ENCODE peak calls at places on chromosomes 2 and 18, in ten cellular contexts. U, Z, H, I, Y, T, K, D, C and S are unnamed samples.

GRCh38 chr2:170313636-170314348 is 135.8 kb downstream of the MYO3B start:
- DNase-seq in U (no peak), Z (no peak), H (no peak), I (no peak), Y (no peak), T (no peak), K (no peak), D (no peak), C (no peak), S (no peak)

GRCh38 chr2:165268751-165269150 is 29.5 kb downstream of the SCN2A start:
- DNase-seq in U (no peak), Z (no peak), H (no peak), I (no peak), Y (no peak), T (no peak), K (no peak), D (no peak), C (no peak), S (no peak)

GRCh38 chr2:73089270-73090030 is 17.9 kb upstream of the SFXN5 start:
- DNase-seq in U (no peak), Z (peak; percentile 58), H (peak; percentile 96), I (no peak), Y (no peak), T (peak; percentile 97), K (peak; percentile 97), D (peak; percentile 98), C (peak; percentile 83), S (peak; percentile 90)

GRCh38 chr2:143901185-143901842 is 618.6 kb downstream of the ZEB2 start:
- DNase-seq in U (no peak), Z (no peak), H (peak; percentile 70), I (no peak), Y (peak; percentile 6), T (peak; percentile 54), K (peak; percentile 74), D (peak; percentile 66), C (no peak), S (peak; percentile 22)

GRCh38 chr18:12585218-12585617 is 72.7 kb downstream of the SPIRE1 start:
- DNase-seq in U (no peak), Z (no peak), H (no peak), I (no peak), Y (no peak), T (no peak), K (no peak), D (no peak), C (no peak), S (no peak)

GRCh38 chr2:95061601-95062183 is 36.2 kb downstream of the MAL start:
- DNase-seq in U (no peak), Z (no peak), H (no peak), I (no peak), Y (no peak), T (no peak), K (no peak), D (no peak), C (no peak), S (no peak)

GRCh38 chr2:222982010-222982908 is 69.7 kb upstream of the KCNE4 start:
- DNase-seq in U (no peak), Z (peak; percentile 19), H (peak; percentile 91), I (peak; percentile 57), Y (peak; percentile 1), T (peak; percentile 81), K (peak; percentile 76), D (peak; percentile 71), C (no peak), S (peak; percentile 67)

GRCh38 chr2:235027558-235028214 is 75.9 kb downstream of the SH3BP4 start:
- DNase-seq in U (no peak), Z (no peak), H (peak; percentile 70), I (no peak), Y (no peak), T (peak; percentile 83), K (peak; percentile 83), D (peak; percentile 49), C (peak; percentile 30), S (peak; percentile 30)

GRCh38 chr18:45541421-45541820 is 73.9 kb upstream of the SLC14A2 start:
- DNase-seq in U (no peak), Z (no peak), H (no peak), I (no peak), Y (no peak), T (no peak), K (no peak), D (no peak), C (no peak), S (no peak)

GRCh38 chr2:225411452-225411851 is 11.9 kb downstream of the NYAP2 start:
- DNase-seq in U (no peak), Z (no peak), H (no peak), I (no peak), Y (no peak), T (no peak), K (no peak), D (no peak), C (no peak), S (no peak)

GRCh38 chr18:79944126-79944731 is 7.2 kb downstream of the SLC66A2 start:
- DNase-seq in U (no peak), Z (no peak), H (peak; percentile 65), I (no peak), Y (peak; percentile 40), T (no peak), K (no peak), D (no peak), C (no peak), S (no peak)

GRCh38 chr2:43265006-43265770 is 38.8 kb upstream of the ZFP36L2 start:
- DNase-seq in U (no peak), Z (peak; percentile 72), H (peak; percentile 89), I (no peak), Y (no peak), T (no peak), K (peak; percentile 79), D (no peak), C (no peak), S (no peak)

GRCh38 chr18:76494181-76494540 is 881 bp downstream of the ZNF516 start:
- DNase-seq in U (no peak), Z (peak; percentile 30), H (peak; percentile 64), I (peak; percentile 45), Y (peak; percentile 41), T (no peak), K (peak; percentile 54), D (no peak), C (no peak), S (no peak)

GRCh38 chr2:191846787-191847620 is at the start of gene CAVIN2:
- DNase-seq in U (no peak), Z (peak; percentile 42), H (peak; percentile 86), I (peak; percentile 60), Y (peak; percentile 98), T (peak; percentile 73), K (peak; percentile 69), D (no peak), C (no peak), S (peak; percentile 69)

GRCh38 chr18:6022840-6023239 is 127.5 kb upstream of the TMEM200C start:
- DNase-seq in U (no peak), Z (no peak), H (peak; percentile 55), I (no peak), Y (no peak), T (no peak), K (peak; percentile 14), D (no peak), C (peak; percentile 12), S (no peak)

GRCh38 chr18:68779169-68779568 is 18.7 kb upstream of the CCDC102B start:
- DNase-seq in U (no peak), Z (no peak), H (peak; percentile 86), I (no peak), Y (peak; percentile 11), T (peak; percentile 37), K (peak; percentile 44), D (no peak), C (no peak), S (no peak)

GRCh38 chr18:63264871-63265270 is 54.7 kb downstream of the BCL2 start:
- DNase-seq in U (no peak), Z (no peak), H (no peak), I (no peak), Y (no peak), T (no peak), K (no peak), D (no peak), C (no peak), S (no peak)

GRCh38 chr2:191866675-191867506 is 20.0 kb upstream of the CAVIN2 start:
- DNase-seq in U (no peak), Z (no peak), H (peak; percentile 95), I (peak; percentile 34), Y (peak; percentile 53), T (peak; percentile 87), K (peak; percentile 79), D (peak; percentile 76), C (no peak), S (peak; percentile 68)

GRCh38 chr2:126657146-126657635 is 1.2 kb downstream of the GYPC start:
- DNase-seq in U (peak; percentile 33), Z (peak; percentile 73), H (peak; percentile 96), I (peak; percentile 60), Y (peak; percentile 66), T (peak; percentile 90), K (peak; percentile 46), D (peak; percentile 83), C (peak; percentile 72), S (peak; percentile 81)

GRCh38 chr2:210445116-210445707 is 31.3 kb downstream of the LANCL1 start:
- DNase-seq in U (no peak), Z (no peak), H (peak; percentile 37), I (no peak), Y (peak; percentile 21), T (no peak), K (peak; percentile 54), D (no peak), C (no peak), S (no peak)

GRCh38 chr2:120594856-120595685 is 140.6 kb upstream of the GLI2 start:
- DNase-seq in U (no peak), Z (peak; percentile 7), H (no peak), I (no peak), Y (no peak), T (no peak), K (no peak), D (no peak), C (no peak), S (no peak)

GRCh38 chr2:172551266-172551665 is 4.6 kb upstream of the PDK1 start:
- DNase-seq in U (no peak), Z (no peak), H (peak; percentile 76), I (no peak), Y (peak; percentile 45), T (no peak), K (no peak), D (no peak), C (no peak), S (no peak)

GRCh38 chr18:616380-616995 is 19.7 kb downstream of the CLUL1 start:
- DNase-seq in U (no peak), Z (no peak), H (peak; percentile 79), I (no peak), Y (peak; percentile 67), T (no peak), K (peak; percentile 69), D (no peak), C (peak; percentile 14), S (peak; percentile 36)

GRCh38 chr2:168107322-168107721 is 140.1 kb downstream of the STK39 start:
- DNase-seq in U (no peak), Z (no peak), H (no peak), I (no peak), Y (no peak), T (no peak), K (no peak), D (no peak), C (no peak), S (no peak)

GRCh38 chr2:29829841-29830240 is 91.5 kb downstream of the ALK start:
- DNase-seq in U (no peak), Z (no peak), H (no peak), I (no peak), Y (no peak), T (no peak), K (no peak), D (no peak), C (no peak), S (no peak)

GRCh38 chr2:171319164-171319810 is 114.5 kb downstream of the METTL8 start:
- DNase-seq in U (no peak), Z (no peak), H (peak; percentile 54), I (no peak), Y (no peak), T (no peak), K (peak; percentile 39), D (peak; percentile 17), C (no peak), S (no peak)

GRCh38 chr2:129233751-129234406 is 745.6 kb upstream of the RAB6C start:
- DNase-seq in U (no peak), Z (no peak), H (peak; percentile 71), I (peak; percentile 24), Y (peak; percentile 12), T (no peak), K (no peak), D (no peak), C (no peak), S (no peak)

GRCh38 chr2:46360303-46360702 is 63.1 kb downstream of the EPAS1 start:
- DNase-seq in U (no peak), Z (no peak), H (no peak), I (no peak), Y (no peak), T (no peak), K (no peak), D (no peak), C (no peak), S (no peak)